ENCODE peak calls at places on chromosomes 6 and 20, in five cellular contexts. U, N, Z, T and D are unnamed samples. For H3K9me2, the result is how much of the 10 kb centered on the place peaks cover.

GRCh38 chr20:39081255-39081654 is 119.1 kb downstream of the DHX35 start:
- DNase-seq in T (peak), Z (peak), U (peak), N (peak), D (peak)

GRCh38 chr20:1664911-1665310 is 7.3 kb upstream of the SIRPG start:
- DNase-seq in U (no peak), T (no peak), Z (no peak), N (no peak), D (no peak)

GRCh38 chr6:101509556-101509955 is 116.0 kb downstream of the GRIK2 start:
- DNase-seq in T (peak), U (no peak), N (no peak), Z (no peak), D (no peak)

GRCh38 chr6:50120300-50120699 is 70.6 kb upstream of the DEFB112 start:
- DNase-seq in N (peak), U (no peak), T (peak), Z (no peak), D (no peak)

GRCh38 chr20:61288331-61288784 is 36.3 kb downstream of the CDH4 start:
- DNase-seq in U (no peak), Z (no peak), T (no peak), N (no peak), D (no peak)

GRCh38 chr6:24494726-24495515 is at the start of gene ALDH5A1:
- DNase-seq in Z (peak), U (peak), T (peak), N (peak), D (peak)

GRCh38 chr6:10875026-10875425 is 6.8 kb downstream of the GCM2 start:
- DNase-seq in N (no peak), Z (no peak), U (no peak), T (no peak), D (no peak)

GRCh38 chr20:10986586-10986985 is 312.8 kb upstream of the JAG1 start:
- DNase-seq in U (no peak), Z (no peak), N (no peak), T (no peak), D (no peak)

GRCh38 chr6:110529355-110529754 is 52.9 kb upstream of the SLC22A16 start:
- DNase-seq in T (peak), Z (no peak), N (peak), U (no peak), D (no peak)

GRCh38 chr20:55567826-55568225 is 437.5 kb downstream of the CBLN4 start:
- DNase-seq in N (no peak), T (no peak), Z (no peak), U (no peak), D (no peak)

GRCh38 chr6:82240191-82240590 is 7.4 kb downstream of the IBTK start:
- DNase-seq in U (no peak), N (no peak), Z (no peak), T (no peak), D (no peak)

GRCh38 chr20:60057123-60057865 is 99.1 kb downstream of the CDH26 start:
- DNase-seq in N (peak), Z (peak), T (peak), U (peak), D (peak)

GRCh38 chr20:9353180-9353915 is 161.0 kb upstream of the LAMP5 start:
- DNase-seq in U (peak), T (no peak), Z (no peak), N (no peak), D (no peak)

GRCh38 chr20:49747707-49748524 is 34.2 kb upstream of the B4GALT5 start:
- DNase-seq in N (no peak), Z (no peak), T (peak), U (peak), D (no peak)
- H2AFZ ChIP-seq in N (no peak), Z (no peak), T (peak), U (peak), D (no peak)

GRCh38 chr6:44503471-44503870 is 116.0 kb downstream of the CDC5L start:
- DNase-seq in Z (no peak), T (no peak), N (no peak), U (no peak), D (no peak)
- H3K9me2 ChIP-seq in Z (under half), T (under half), N (under half), U (under half), D (under half)

DNA sequence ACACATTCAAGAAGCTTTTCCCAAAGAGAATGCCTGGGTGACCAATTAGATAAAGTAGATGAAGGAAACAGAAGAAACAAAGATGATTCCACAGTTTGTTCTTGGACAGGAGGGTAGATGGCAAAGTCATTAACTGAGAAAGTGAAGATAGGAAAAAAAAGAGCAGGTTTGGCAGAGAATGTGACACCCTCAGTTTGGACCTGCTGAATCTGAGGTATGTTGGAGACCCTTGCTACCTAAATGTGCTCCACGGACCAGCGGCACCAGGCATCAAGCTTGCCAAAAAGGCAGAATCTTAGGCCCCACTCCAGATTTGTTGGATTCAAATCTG is 49.7 kb downstream of the ARHGAP18 start:
- DNase-seq in T (no peak), U (no peak), Z (no peak), N (no peak), D (no peak)
- H3K4me3 ChIP-seq in T (no peak), U (no peak), Z (no peak), N (no peak), D (no peak)

DNA sequence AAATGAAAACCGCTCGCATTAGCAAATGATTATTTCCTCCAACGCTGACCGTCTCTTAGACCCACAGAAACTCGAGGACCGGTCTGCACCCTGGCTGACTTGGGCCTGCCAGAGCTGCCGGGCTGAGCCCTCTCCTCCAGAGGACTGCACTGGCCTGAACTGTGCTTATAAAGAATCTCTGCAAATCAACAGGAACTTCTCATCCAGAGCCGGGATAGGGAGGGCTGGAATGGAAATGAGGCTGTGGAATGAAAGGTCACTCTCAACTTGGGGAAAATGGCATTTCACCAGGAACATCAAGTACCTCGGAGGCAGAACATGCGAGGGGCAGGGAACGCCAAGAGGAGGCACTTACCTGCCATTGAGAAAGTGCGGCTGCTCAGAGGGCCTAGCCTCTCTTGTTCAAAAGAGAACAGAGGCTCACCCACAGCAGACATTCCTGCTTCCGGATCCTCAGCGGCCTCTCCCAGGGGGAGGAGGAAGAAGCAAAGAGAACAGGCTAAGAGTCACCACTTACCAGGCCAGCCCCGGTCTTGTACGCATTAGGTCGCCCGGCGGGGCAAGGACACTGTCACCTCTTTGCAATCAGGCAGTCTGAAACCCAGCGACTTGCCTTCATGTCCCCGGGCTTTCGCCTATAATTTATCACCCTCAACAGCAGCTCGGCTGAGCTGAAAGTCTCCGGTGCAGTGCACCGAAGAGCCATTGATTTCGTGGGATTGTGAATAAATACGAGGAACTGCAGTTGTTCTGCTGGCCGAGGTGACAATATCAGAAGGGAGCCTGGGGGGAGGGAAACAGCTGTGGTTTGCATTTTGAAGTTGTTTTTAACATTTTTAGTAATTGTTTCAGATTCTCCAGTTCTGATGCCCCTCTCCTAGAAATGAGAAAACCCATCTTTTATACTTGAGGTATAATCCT is 37.6 kb downstream of the ZMYND8 start:
- DNase-seq in U (peak), N (peak), T (peak), Z (no peak), D (no peak)
- H2AFZ ChIP-seq in U (no peak), N (peak), T (peak), Z (no peak), D (no peak)

DNA sequence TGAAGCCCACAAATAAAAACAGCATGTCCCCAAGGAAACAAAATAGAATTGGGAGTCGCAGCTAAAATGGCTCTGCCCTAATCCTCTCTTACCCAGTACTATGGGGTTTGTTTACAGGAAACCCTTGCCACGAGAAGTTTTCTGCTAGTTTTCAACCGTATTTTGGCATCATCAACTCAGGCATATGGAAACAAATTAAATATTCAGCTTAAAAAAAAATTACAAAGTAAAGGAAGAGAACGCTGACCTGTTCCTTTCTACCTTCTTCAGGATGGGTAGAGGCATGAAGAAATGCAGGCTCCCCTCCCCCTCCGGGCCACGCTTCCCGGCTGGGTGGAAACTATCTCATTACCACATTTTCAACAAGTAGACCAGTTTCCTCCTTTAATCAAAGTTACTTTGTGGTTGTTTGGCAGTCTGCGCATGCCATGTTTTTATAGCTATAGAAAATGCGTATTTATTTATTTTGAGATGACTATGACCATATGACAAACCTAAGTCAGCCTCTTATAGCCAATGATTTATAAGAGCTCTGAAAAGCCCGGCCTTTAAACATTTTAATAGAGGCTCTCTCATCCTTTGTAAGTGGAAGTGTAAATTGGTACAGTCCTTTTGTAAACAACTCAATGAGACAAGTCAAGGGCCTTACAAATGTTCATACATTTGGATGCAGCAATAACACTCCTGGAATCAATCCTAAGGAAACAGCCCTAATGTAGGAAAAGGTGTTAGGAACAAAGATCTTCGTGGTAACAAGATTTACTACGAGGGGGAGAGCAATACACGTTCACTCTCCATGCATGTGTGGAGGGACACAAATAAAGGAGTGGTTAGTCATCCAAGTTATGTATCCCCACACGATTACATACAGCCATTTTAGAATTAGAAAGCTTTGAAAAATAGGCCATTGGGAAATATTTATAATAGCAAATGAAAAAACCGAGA is 16.1 kb upstream of the ZNF217 start:
- DNase-seq in U (peak), T (peak), N (peak), Z (peak), D (peak)
- H3K9me2 ChIP-seq in U (under half), T (under half), N (under half), Z (under half), D (under half)

GRCh38 chr6:42334870-42335269 is 116.9 kb downstream of the TRERF1 start:
- DNase-seq in U (no peak), T (no peak), Z (no peak), N (no peak), D (no peak)

GRCh38 chr6:42337985-42338572 is 113.6 kb downstream of the TRERF1 start:
- DNase-seq in T (no peak), U (no peak), N (no peak), Z (no peak), D (no peak)

GRCh38 chr6:42333622-42334021 is 116.0 kb upstream of the MRPS10 start:
- DNase-seq in T (no peak), N (no peak), Z (no peak), U (no peak), D (no peak)

GRCh38 chr6:42336431-42336830 is 115.3 kb downstream of the TRERF1 start:
- DNase-seq in N (no peak), Z (no peak), U (peak), T (no peak), D (no peak)

GRCh38 chr6:42335896-42336295 is 115.8 kb downstream of the TRERF1 start:
- DNase-seq in N (no peak), Z (no peak), T (no peak), U (no peak), D (no peak)
- H3K4me3 ChIP-seq in N (no peak), Z (no peak), T (no peak), U (no peak), D (no peak)